ENCODE peak calls at places on chromosome 6, in seven cellular contexts. I is T-cell, D is memory B cell, G is EL, B is HFFc6, F is HCT116, V is Kasumi-1. E is an unnamed sample.

GRCh38 chr6:108029226-108029921 is 45.2 kb downstream of the OSTM1 start:
- DNase-seq in F (no peak), B (no peak), G (no peak), D (no peak), V (no peak), I (no peak), E (no peak)

GRCh38 chr6:46044876-46045617 is 29.4 kb upstream of the CLIC5 start:
- DNase-seq in B (peak), G (peak), V (peak), I (no peak), F (peak), D (no peak), E (no peak)

GRCh38 chr6:50602191-50602810 is 111.0 kb upstream of the TFAP2D start:
- DNase-seq in I (no peak), G (peak), V (peak), D (peak), B (peak), F (peak), E (peak)

GRCh38 chr6:148829415-148830101 is 82.7 kb downstream of the UST start:
- DNase-seq in V (no peak), G (no peak), B (no peak), F (no peak), I (no peak), D (no peak), E (no peak)

GRCh38 chr6:121314407-121315112 is 19.7 kb downstream of the TBC1D32 start:
- DNase-seq in I (no peak), F (no peak), V (no peak), G (no peak), D (no peak), B (no peak), E (no peak)

GRCh38 chr6:170082067-170082466 is 208.8 kb downstream of the DLL1 start:
- DNase-seq in I (no peak), G (no peak), V (no peak), B (no peak), D (no peak), F (no peak), E (no peak)

GRCh38 chr6:13989424-13990144 is 64.8 kb downstream of the RNF182 start:
- DNase-seq in D (no peak), V (no peak), G (peak), I (no peak), B (peak), F (no peak), E (no peak)

GRCh38 chr6:166105341-166106075 is 62.1 kb downstream of the TBXT start:
- DNase-seq in D (no peak), G (no peak), B (no peak), F (no peak), V (no peak), I (no peak), E (no peak)

GRCh38 chr6:44717431-44717830 is 329.9 kb downstream of the CDC5L start:
- DNase-seq in D (no peak), I (no peak), F (no peak), B (no peak), V (no peak), G (no peak), E (no peak)

GRCh38 chr6:161482517-161482903 is 208.6 kb upstream of the AGPAT4 start:
- DNase-seq in V (no peak), D (no peak), B (no peak), G (no peak), I (no peak), F (no peak), E (no peak)

E was measured in NAMALWA.